ENCODE peak calls at places on chromosome 21, in eight cellular contexts. One of them, this sample, is unnamed.

GRCh38 chr21:44960141-44961092 is 20.6 kb downstream of the SLX9 start:
- DNase-seq in stimulated activated CD4-positive, alpha-beta T cell treated with anti-CD3 and anti-CD28 coated beads, Interleukin-4, amount 100 ng/mL, for 24 hours: no peak
- DNase-seq in neuronal stem cell: no peak
- DNase-seq in occipital lobe: no peak
- DNase-seq in ovary: no peak
- DNase-seq in psoas muscle: no peak
- DNase-seq in putamen: no peak
- DNase-seq in HT-29: no peak
- DNase-seq in this sample: no peak

GRCh38 chr21:46507562-46507961 is 48.9 kb downstream of the DIP2A start:
- DNase-seq in psoas muscle: no peak
- DNase-seq in putamen: no peak
- DNase-seq in stimulated activated CD4-positive, alpha-beta T cell treated with anti-CD3 and anti-CD28 coated beads, Interleukin-4, amount 100 ng/mL, for 24 hours: no peak
- DNase-seq in ovary: no peak
- DNase-seq in HT-29: no peak
- DNase-seq in neuronal stem cell: no peak
- DNase-seq in occipital lobe: no peak
- DNase-seq in this sample: no peak

GRCh38 chr21:29376556-29376955 is 77.8 kb downstream of the BACH1 start:
- DNase-seq in neuronal stem cell: no peak
- DNase-seq in occipital lobe: no peak
- DNase-seq in putamen: no peak
- DNase-seq in HT-29: peak
- DNase-seq in ovary: peak
- DNase-seq in psoas muscle: peak
- DNase-seq in stimulated activated CD4-positive, alpha-beta T cell treated with anti-CD3 and anti-CD28 coated beads, Interleukin-4, amount 100 ng/mL, for 24 hours: peak
- DNase-seq in this sample: peak

GRCh38 chr21:34962586-34963222 is 86.4 kb downstream of the RUNX1 start:
- DNase-seq in putamen: no peak
- DNase-seq in stimulated activated CD4-positive, alpha-beta T cell treated with anti-CD3 and anti-CD28 coated beads, Interleukin-4, amount 100 ng/mL, for 24 hours: peak
- DNase-seq in neuronal stem cell: no peak
- DNase-seq in occipital lobe: no peak
- DNase-seq in ovary: no peak
- DNase-seq in HT-29: no peak
- DNase-seq in psoas muscle: no peak
- DNase-seq in this sample: no peak

GRCh38 chr21:29148535-29148934 is 18.1 kb downstream of the MAP3K7CL start:
- DNase-seq in occipital lobe: no peak
- DNase-seq in stimulated activated CD4-positive, alpha-beta T cell treated with anti-CD3 and anti-CD28 coated beads, Interleukin-4, amount 100 ng/mL, for 24 hours: no peak
- DNase-seq in putamen: no peak
- DNase-seq in neuronal stem cell: no peak
- DNase-seq in HT-29: no peak
- DNase-seq in ovary: no peak
- DNase-seq in psoas muscle: no peak
- DNase-seq in this sample: no peak

GRCh38 chr21:15472108-15472507 is 257.7 kb upstream of the USP25 start:
- DNase-seq in psoas muscle: no peak
- DNase-seq in HT-29: no peak
- DNase-seq in ovary: no peak
- DNase-seq in occipital lobe: no peak
- DNase-seq in neuronal stem cell: no peak
- DNase-seq in putamen: no peak
- DNase-seq in stimulated activated CD4-positive, alpha-beta T cell treated with anti-CD3 and anti-CD28 coated beads, Interleukin-4, amount 100 ng/mL, for 24 hours: no peak
- DNase-seq in this sample: no peak

GRCh38 chr21:31731112-31731801 is 661 bp downstream of the SCAF4 start:
- DNase-seq in neuronal stem cell: peak
- DNase-seq in psoas muscle: peak
- DNase-seq in HT-29: peak
- DNase-seq in ovary: peak
- DNase-seq in occipital lobe: no peak
- DNase-seq in stimulated activated CD4-positive, alpha-beta T cell treated with anti-CD3 and anti-CD28 coated beads, Interleukin-4, amount 100 ng/mL, for 24 hours: peak
- DNase-seq in putamen: peak
- DNase-seq in this sample: peak

GRCh38 chr21:33684923-33685560 is 42.7 kb downstream of the ITSN1 start:
- DNase-seq in ovary: no peak
- DNase-seq in putamen: no peak
- DNase-seq in occipital lobe: no peak
- DNase-seq in neuronal stem cell: no peak
- DNase-seq in stimulated activated CD4-positive, alpha-beta T cell treated with anti-CD3 and anti-CD28 coated beads, Interleukin-4, amount 100 ng/mL, for 24 hours: no peak
- DNase-seq in psoas muscle: no peak
- DNase-seq in HT-29: no peak
- DNase-seq in this sample: no peak

This sample was measured in DMS53.